ENCODE peak calls at places on chromosomes 3 and 15, in nine cellular contexts. P, L, R, D, K, Q, B, Y and Z are unnamed samples.

GRCh38 chr3:155173771-155174170 is 93.7 kb downstream of the MME start:
- DNase-seq in B (no peak), L (no peak), R (no peak), K (no peak), P (no peak), D (no peak), Q (no peak), Y (no peak), Z (no peak)

GRCh38 chr3:189787622-189788021 is 156.4 kb downstream of the TP63 start:
- DNase-seq in R (no peak), B (no peak), Q (no peak), P (no peak), K (no peak), L (peak; percentile 35), Y (no peak), D (no peak), Z (peak; percentile 31)

GRCh38 chr15:31353931-31354330 is 27.3 kb downstream of the KLF13 start:
- DNase-seq in Y (no peak), Q (no peak), R (no peak), L (no peak), B (no peak), P (peak; percentile 92), K (no peak), D (no peak), Z (no peak)

GRCh38 chr15:77533986-77534385 is 98.7 kb downstream of the LINGO1 start:
- DNase-seq in K (no peak), Y (no peak), Q (no peak), P (peak; percentile 6), L (no peak), R (no peak), D (no peak), B (no peak), Z (no peak)

GRCh38 chr3:66825421-66825820 is 172.7 kb upstream of the KBTBD8 start:
- DNase-seq in K (no peak), D (no peak), P (no peak), Y (no peak), B (no peak), Q (no peak), L (no peak), R (no peak), Z (no peak)

GRCh38 chr3:25571285-25571684 is 93.4 kb downstream of the TOP2B start:
- DNase-seq in B (no peak), Y (no peak), K (no peak), D (no peak), Q (no peak), R (no peak), P (no peak), L (no peak), Z (no peak)

GRCh38 chr3:136074546-136074945 is 109.0 kb downstream of the PPP2R3A start:
- DNase-seq in L (no peak), B (no peak), Q (no peak), K (no peak), P (no peak), Y (no peak), R (no peak), D (no peak), Z (no peak)

GRCh38 chr3:71176366-71176765 is 407.2 kb downstream of the FOXP1 start:
- DNase-seq in P (no peak), K (no peak), D (no peak), B (no peak), R (no peak), L (no peak), Y (no peak), Q (no peak), Z (no peak)

GRCh38 chr3:137771401-137772230 is 7.5 kb downstream of the SOX14 start:
- DNase-seq in K (no peak), D (no peak), Q (no peak), R (no peak), L (no peak), Y (no peak), P (no peak), B (no peak), Z (no peak)

GRCh38 chr3:128317698-128318231 is 148.9 kb downstream of the DNAJB8 start:
- DNase-seq in D (no peak), Y (no peak), Q (no peak), L (no peak), K (no peak), R (no peak), P (no peak), B (no peak), Z (no peak)

GRCh38 chr3:13657660-13658435 is 108.9 kb downstream of the FBLN2 start:
- DNase-seq in D (no peak), K (peak; percentile 89), R (no peak), B (peak; percentile 32), L (peak; percentile 31), P (no peak), Y (peak; percentile 68), Q (peak; percentile 95), Z (no peak)

GRCh38 chr15:25727867-25728600 is 135.1 kb downstream of the ATP10A start:
- DNase-seq in L (no peak), D (no peak), B (no peak), K (no peak), R (no peak), Q (no peak), Y (no peak), P (no peak), Z (no peak)

GRCh38 chr3:57112206-57112605 is 51.7 kb downstream of the SPATA12 start:
- DNase-seq in P (no peak), L (no peak), B (no peak), R (no peak), K (peak; percentile 22), Y (no peak), D (no peak), Q (peak; percentile 15), Z (no peak)

GRCh38 chr3:35215525-35216500 is 423.5 kb upstream of the ARPP21 start:
- DNase-seq in Q (no peak), B (no peak), D (no peak), L (no peak), P (no peak), K (no peak), Y (no peak), R (no peak), Z (no peak)

GRCh38 chr3:20405731-20406130 is 219.7 kb upstream of the SGO1 start:
- DNase-seq in Y (no peak), D (no peak), Q (no peak), R (peak; percentile 23), B (no peak), K (no peak), L (peak; percentile 81), P (no peak), Z (peak; percentile 68)

GRCh38 chr15:57559875-57560274 is 31.8 kb upstream of the MYZAP start:
- DNase-seq in K (peak; percentile 73), R (no peak), B (peak; percentile 90), Q (peak; percentile 69), P (peak; percentile 80), Y (peak; percentile 83), D (peak; percentile 66), L (peak; percentile 67), Z (no peak)

GRCh38 chr3:160754371-160754854 is 1.6 kb upstream of the PPM1L start:
- DNase-seq in D (peak; percentile 7), L (peak; percentile 56), R (no peak), Q (peak; percentile 5), B (peak; percentile 39), P (peak; percentile 60), K (no peak), Y (peak; percentile 52), Z (peak; percentile 27)

GRCh38 chr3:196163212-196163611 is 48.0 kb downstream of the ZDHHC19 start:
- DNase-seq in K (no peak), R (no peak), P (peak; percentile 23), Q (no peak), Y (no peak), D (no peak), L (no peak), B (no peak), Z (no peak)

GRCh38 chr15:31268911-31269784 is 57.5 kb upstream of the KLF13 start:
- DNase-seq in B (peak; percentile 46), Y (no peak), K (no peak), D (peak; percentile 3), Q (no peak), L (no peak), R (no peak), P (peak; percentile 17), Z (no peak)

GRCh38 chr3:179258820-179259219 is 7.9 kb upstream of the KCNMB3 start:
- DNase-seq in D (no peak), Y (no peak), K (no peak), L (no peak), B (no peak), P (no peak), R (no peak), Q (no peak), Z (no peak)
- H3K4me3 ChIP-seq in D (no peak overlapping the region), Y (no peak overlapping the region), K (peak overlapping the region; percentile 63), L (no peak overlapping the region), B (no peak overlapping the region), P (no peak overlapping the region), R (no peak overlapping the region), Q (no peak overlapping the region), Z (no peak overlapping the region)

GRCh38 chr15:70475921-70476320 is 287.4 kb downstream of the UACA start:
- DNase-seq in D (no peak), K (no peak), P (no peak), B (no peak), L (no peak), Q (no peak), R (no peak), Y (no peak), Z (no peak)
- H3K4me3 ChIP-seq in D (no peak overlapping the region), K (no peak overlapping the region), P (no peak overlapping the region), B (no peak overlapping the region), L (no peak overlapping the region), Q (no peak overlapping the region), R (no peak overlapping the region), Y (no peak overlapping the region), Z (no peak overlapping the region)

GRCh38 chr3:100880845-100881244 is 112.4 kb downstream of the ABI3BP start:
- DNase-seq in B (no peak), L (peak; percentile 40), D (no peak), Y (no peak), R (no peak), K (no peak), Q (no peak), P (no peak), Z (no peak)
- H3K4me3 ChIP-seq in B (no peak overlapping the region), L (no peak overlapping the region), D (no peak overlapping the region), Y (no peak overlapping the region), R (no peak overlapping the region), K (no peak overlapping the region), Q (no peak overlapping the region), P (no peak overlapping the region), Z (no peak overlapping the region)

DNA sequence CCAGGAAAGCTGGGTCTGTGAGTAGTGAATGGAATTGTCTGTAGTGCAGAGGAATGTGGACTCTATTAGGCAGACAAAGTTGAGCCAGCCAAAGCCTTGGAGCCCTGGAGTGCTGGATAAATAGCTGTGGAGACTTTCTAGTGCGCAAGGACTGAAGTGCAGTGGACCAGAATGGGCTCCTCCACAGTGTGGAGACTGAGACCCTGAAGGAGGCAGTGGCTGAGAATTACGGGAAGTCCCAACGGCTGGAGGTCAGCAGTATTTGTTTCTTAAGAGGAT is 902 bp downstream of the ZNF662 start:
- DNase-seq in L (no peak), D (no peak), P (no peak), K (no peak), Q (no peak), R (no peak), Y (no peak), B (no peak), Z (no peak)
- H3K4me3 ChIP-seq in L (peak overlapping the region; percentile 45), D (peak overlapping the region; percentile 87), P (peak overlapping the region; percentile 85), K (no peak overlapping the region), Q (no peak overlapping the region), R (peak overlapping the region; percentile 57), Y (no peak overlapping the region), B (peak overlapping the region; percentile 57), Z (peak overlapping the region; percentile 43)